ENCODE peak calls at places on chromosome 2, in nine cellular contexts. W, Z, L, V, A, E, Y, F and X are unnamed samples.
A peak's percentile ranks its signal among the peaks of the same experiment; 100 is the strongest.

GRCh38 chr2:156322681-156323211 is 9.8 kb downstream of the NR4A2 start:
- DNase-seq in W (no peak), Z (no peak), L (peak; percentile 50), V (no peak), A (no peak), E (no peak), Y (peak; percentile 35), F (no peak), X (no peak)

GRCh38 chr2:192053921-192054320 is 140.8 kb downstream of the TMEFF2 start:
- DNase-seq in W (no peak), Z (no peak), L (no peak), V (no peak), A (no peak), E (no peak), Y (no peak), F (no peak), X (no peak)

GRCh38 chr2:240825476-240825875 is 5.5 kb upstream of the KIF1A start:
- DNase-seq in W (no peak), Z (no peak), L (no peak), V (no peak), A (no peak), E (no peak), Y (no peak), F (no peak), X (no peak)

GRCh38 chr2:8036366-8036765 is 645.5 kb upstream of the ID2 start:
- DNase-seq in W (no peak), Z (no peak), L (no peak), V (no peak), A (peak; percentile 24), E (no peak), Y (no peak), F (no peak), X (no peak)

GRCh38 chr2:25035537-25036220 is 6.2 kb upstream of the EFR3B start:
- DNase-seq in W (peak; percentile 54), Z (no peak), L (no peak), V (no peak), A (no peak), E (no peak), Y (no peak), F (no peak), X (no peak)

GRCh38 chr2:157216421-157216965 is 41.0 kb upstream of the GALNT5 start:
- DNase-seq in W (no peak), Z (no peak), L (no peak), V (no peak), A (no peak), E (no peak), Y (no peak), F (no peak), X (no peak)

GRCh38 chr2:52895726-52896340 is 871.8 kb upstream of the CHAC2 start:
- DNase-seq in W (no peak), Z (no peak), L (no peak), V (no peak), A (no peak), E (no peak), Y (no peak), F (no peak), X (no peak)

GRCh38 chr2:33810046-33810835 is 211.1 kb upstream of the FAM98A start:
- DNase-seq in W (no peak), Z (no peak), L (no peak), V (peak; percentile 30), A (peak; percentile 77), E (no peak), Y (peak; percentile 5), F (peak; percentile 48), X (peak; percentile 53)

GRCh38 chr2:160141419-160141818 is 58.7 kb downstream of the ITGB6 start:
- DNase-seq in W (no peak), Z (no peak), L (no peak), V (no peak), A (no peak), E (no peak), Y (no peak), F (no peak), X (no peak)

GRCh38 chr2:46170611-46171385 is 126.4 kb upstream of the EPAS1 start:
- DNase-seq in W (no peak), Z (no peak), L (no peak), V (no peak), A (no peak), E (no peak), Y (no peak), F (no peak), X (no peak)

GRCh38 chr2:54608224-54608623 is 115.2 kb upstream of the EML6 start:
- DNase-seq in W (no peak), Z (no peak), L (no peak), V (no peak), A (no peak), E (no peak), Y (no peak), F (no peak), X (no peak)

GRCh38 chr2:171146633-171147032 is 14.1 kb downstream of the TLK1 start:
- DNase-seq in W (no peak), Z (no peak), L (no peak), V (no peak), A (no peak), E (no peak), Y (no peak), F (no peak), X (no peak)

GRCh38 chr2:205898744-205899143 is 187.2 kb downstream of the INO80D start:
- DNase-seq in W (no peak), Z (no peak), L (no peak), V (peak; percentile 68), A (no peak), E (no peak), Y (no peak), F (peak; percentile 71), X (no peak)

GRCh38 chr2:71939588-71940535 is 207.8 kb downstream of the CYP26B1 start:
- DNase-seq in W (no peak), Z (peak; percentile 2), L (no peak), V (no peak), A (no peak), E (no peak), Y (no peak), F (no peak), X (peak; percentile 60)

DNA sequence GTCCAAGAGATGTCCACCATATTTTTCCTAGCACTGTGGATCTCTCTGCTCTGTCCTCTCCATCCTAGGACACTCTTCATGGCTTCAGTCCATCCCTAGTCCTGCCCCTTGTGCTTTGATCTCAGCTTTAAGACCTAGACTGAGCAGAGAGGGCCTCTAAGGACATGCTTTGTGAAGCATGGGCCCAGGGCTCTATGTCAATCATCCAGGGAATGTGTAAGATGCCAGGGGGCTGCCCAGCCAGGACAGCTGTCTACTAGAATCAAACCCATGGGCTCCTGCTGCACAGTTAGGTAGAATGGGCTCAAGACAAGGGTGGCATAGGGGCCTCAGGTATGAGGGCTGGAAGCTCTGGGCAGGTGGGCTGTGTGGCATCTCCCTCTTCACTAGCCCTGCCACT is 24.9 kb downstream of the TET3 start:
- DNase-seq in W (no peak), Z (no peak), L (no peak), V (no peak), A (no peak), E (no peak), Y (no peak), F (no peak), X (no peak)
- H3K36me3 ChIP-seq in W (peaks cover 3% of the 10 kb centered on the region), Z (no peaks in the 10 kb centered on the region), L (no peaks in the 10 kb centered on the region), V (no peaks in the 10 kb centered on the region), A (no peaks in the 10 kb centered on the region), E (no peaks in the 10 kb centered on the region), Y (peaks cover 33% of the 10 kb centered on the region), F (no peaks in the 10 kb centered on the region), X (peaks cover 11% of the 10 kb centered on the region)

GRCh38 chr2:6876299-6876698 is 1.3 kb upstream of the RSAD2 start:
- DNase-seq in W (no peak), Z (no peak), L (no peak), V (no peak), A (no peak), E (no peak), Y (no peak), F (no peak), X (no peak)
- H3K4me3 ChIP-seq in W (no peak overlapping the region), Z (no peak overlapping the region), L (no peak overlapping the region), V (no peak overlapping the region), A (no peak overlapping the region), E (no peak overlapping the region), Y (no peak overlapping the region), F (no peak overlapping the region), X (no peak overlapping the region)

DNA sequence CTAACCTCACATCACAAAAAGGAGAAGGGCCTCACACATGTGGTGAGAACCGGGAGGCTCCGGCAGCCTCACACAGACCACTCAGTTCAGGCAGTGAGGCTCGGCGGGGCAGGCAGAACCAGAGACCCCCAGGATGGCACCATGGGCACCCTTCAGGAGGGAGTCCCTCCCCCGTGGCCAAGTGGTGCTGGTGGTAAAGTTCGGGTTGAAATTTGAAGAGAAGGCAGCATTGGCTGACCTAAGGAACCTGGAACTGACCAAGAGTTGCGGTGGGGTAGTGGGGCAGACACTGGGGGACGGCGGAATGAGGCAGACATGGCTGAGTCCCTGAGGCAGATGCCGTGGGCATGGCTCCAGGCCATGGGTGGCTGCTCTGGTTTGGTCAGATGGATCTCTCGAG is 239.3 kb upstream of the MYT1L start:
- DNase-seq in W (no peak), Z (no peak), L (no peak), V (no peak), A (no peak), E (no peak), Y (no peak), F (no peak), X (no peak)
- H3K9me3 ChIP-seq in W (no peaks in the 10 kb centered on the region), Z (no peaks in the 10 kb centered on the region), L (no peaks in the 10 kb centered on the region), V (peaks cover 30% of the 10 kb centered on the region), A (no peaks in the 10 kb centered on the region), E (no peaks in the 10 kb centered on the region), Y (no peaks in the 10 kb centered on the region), F (peaks cover 13% of the 10 kb centered on the region), X (no peaks in the 10 kb centered on the region)

GRCh38 chr2:96878796-96879544 is 9.1 kb upstream of the SEMA4C start:
- DNase-seq in W (no peak), Z (no peak), L (no peak), V (no peak), A (no peak), E (no peak), Y (no peak), F (no peak), X (no peak)

GRCh38 chr2:96878171-96878570 is 8.3 kb upstream of the SEMA4C start:
- DNase-seq in W (no peak), Z (no peak), L (no peak), V (no peak), A (no peak), E (no peak), Y (no peak), F (no peak), X (no peak)

GRCh38 chr2:96880891-96881273 is 11.0 kb upstream of the SEMA4C start:
- DNase-seq in W (no peak), Z (no peak), L (no peak), V (no peak), A (no peak), E (no peak), Y (no peak), F (no peak), X (no peak)

GRCh38 chr2:96877513-96878159 is 7.8 kb upstream of the SEMA4C start:
- DNase-seq in W (no peak), Z (no peak), L (no peak), V (no peak), A (no peak), E (no peak), Y (no peak), F (no peak), X (no peak)

DNA sequence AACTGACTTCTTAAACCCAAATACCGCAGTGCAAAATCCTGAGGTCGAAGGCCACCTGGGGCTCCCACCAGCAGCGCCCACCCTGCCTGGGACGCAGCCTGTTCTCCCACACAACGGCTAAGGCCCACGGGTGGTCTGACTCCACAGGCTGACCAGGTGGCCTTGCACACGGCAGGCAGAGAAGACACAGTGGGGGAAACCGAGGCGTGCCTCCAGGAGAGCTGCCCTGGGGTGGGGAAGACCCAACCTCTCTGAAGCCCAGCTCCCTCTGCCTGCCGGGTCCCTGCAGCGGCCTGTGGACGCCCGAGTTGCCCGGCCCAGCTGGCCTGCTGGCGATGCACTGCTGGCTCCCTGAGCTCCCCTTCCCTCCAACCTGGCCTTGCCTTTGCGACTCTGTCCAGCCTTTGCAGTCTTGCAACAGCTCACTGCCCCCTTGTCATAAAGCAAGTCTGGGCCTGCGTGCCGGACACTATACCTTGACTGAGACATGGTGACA is 9.7 kb upstream of the SEMA4C start:
- DNase-seq in W (no peak), Z (no peak), L (no peak), V (no peak), A (no peak), E (no peak), Y (no peak), F (no peak), X (no peak)
- H3K36me3 ChIP-seq in W (no peaks in the 10 kb centered on the region), Z (no peaks in the 10 kb centered on the region), L (no peaks in the 10 kb centered on the region), V (no peaks in the 10 kb centered on the region), A (no peaks in the 10 kb centered on the region), E (no peaks in the 10 kb centered on the region), Y (no peaks in the 10 kb centered on the region), F (no peaks in the 10 kb centered on the region), X (no peaks in the 10 kb centered on the region)